ENCODE peak calls at places on chromosomes 7 and 10, in six cellular contexts. O is AG09309, W is dorsolateral prefrontal cortex, S is SK-N-SH, I is A549, C is GM12865. Y is an unnamed sample.

GRCh38 chr7:93232673-93233018 is 480 bp downstream of the VPS50 start:
- DNase-seq in O (no peak), C (peak; percentile 25), W (no peak), S (no peak), I (peak; percentile 14), Y (no peak)

GRCh38 chr7:35025391-35025870 is 11.9 kb downstream of the DPY19L1 start:
- DNase-seq in I (no peak), C (no peak), O (no peak), W (no peak), S (no peak), Y (no peak)

GRCh38 chr10:17910144-17910789 is 41.5 kb upstream of the SLC39A12 start:
- DNase-seq in I (peak; percentile 36), S (peak; percentile 38), W (peak; percentile 46), O (peak; percentile 21), C (peak; percentile 59), Y (peak; percentile 26)

GRCh38 chr7:1576521-1577253 is 6.9 kb upstream of the PSMG3 start:
- DNase-seq in I (no peak), W (no peak), S (no peak), C (no peak), O (no peak), Y (no peak)

GRCh38 chr10:127354255-127354654 is 157.9 kb upstream of the INSYN2A start:
- DNase-seq in S (no peak), C (no peak), I (no peak), W (no peak), O (no peak), Y (no peak)

GRCh38 chr10:106440767-106441166 is 723.7 kb downstream of the SORCS1 start:
- DNase-seq in C (no peak), I (no peak), W (no peak), O (no peak), S (no peak), Y (no peak)

GRCh38 chr7:151125459-151125834 is 39.2 kb downstream of the AGAP3 start:
- DNase-seq in C (no peak), S (no peak), O (no peak), W (no peak), I (no peak), Y (no peak)

GRCh38 chr10:17841055-17841454 is 31.9 kb downstream of the MRC1 start:
- DNase-seq in O (no peak), I (no peak), S (no peak), C (no peak), W (no peak), Y (no peak)

GRCh38 chr10:6445671-6446278 is 134.3 kb downstream of the PRKCQ start:
- DNase-seq in S (peak; percentile 38), C (peak; percentile 48), I (peak; percentile 25), O (peak; percentile 10), W (peak; percentile 86), Y (peak; percentile 58)

GRCh38 chr10:78972160-78972946 is 96.4 kb upstream of the ZMIZ1 start:
- DNase-seq in W (peak; percentile 86), O (no peak), C (no peak), I (peak; percentile 48), S (peak; percentile 78), Y (no peak)

GRCh38 chr7:158549834-158550700 is 37.6 kb downstream of the PTPRN2 start:
- DNase-seq in S (no peak), O (no peak), W (no peak), C (no peak), I (no peak), Y (no peak)

GRCh38 chr10:14184841-14185500 is 145.8 kb downstream of the FRMD4A start:
- DNase-seq in W (no peak), C (peak; percentile 92), I (no peak), O (no peak), S (no peak), Y (peak; percentile 61)

GRCh38 chr10:114962441-114962840 is 24.4 kb downstream of the TRUB1 start:
- DNase-seq in C (no peak), S (no peak), W (no peak), O (no peak), I (no peak), Y (no peak)

GRCh38 chr10:6255548-6256061 is 52.9 kb downstream of the PFKFB3 start:
- DNase-seq in W (no peak), C (no peak), I (no peak), O (no peak), S (no peak), Y (no peak)

GRCh38 chr10:59991661-59992060 is 85.3 kb upstream of the CCDC6 start:
- DNase-seq in I (peak; percentile 13), O (no peak), W (no peak), C (peak; percentile 47), S (no peak), Y (peak; percentile 14)

GRCh38 chr7:138887085-138887705 is 89.2 kb upstream of the ATP6V0A4 start:
- DNase-seq in I (no peak), O (no peak), S (no peak), W (no peak), C (no peak), Y (no peak)

GRCh38 chr7:8086239-8086638 is 117.6 kb downstream of the GLCCI1 start:
- DNase-seq in I (no peak), O (no peak), S (no peak), C (no peak), W (no peak), Y (no peak)

GRCh38 chr7:80316811-80317210 is 182.2 kb downstream of the GNAI1 start:
- DNase-seq in I (no peak), S (no peak), W (no peak), O (no peak), C (no peak), Y (no peak)

GRCh38 chr10:100965820-100966219 is 3.5 kb upstream of the SEMA4G start:
- DNase-seq in S (no peak), I (no peak), C (no peak), W (no peak), O (no peak), Y (no peak)

GRCh38 chr10:100963826-100964225 is 5.5 kb upstream of the SEMA4G start:
- DNase-seq in S (no peak), W (no peak), C (no peak), O (no peak), I (no peak), Y (no peak)

GRCh38 chr10:100962346-100963080 is 6.8 kb upstream of the SEMA4G start:
- DNase-seq in C (no peak), O (no peak), W (no peak), S (no peak), I (no peak), Y (no peak)

GRCh38 chr10:100960251-100960650 is 9.1 kb upstream of the SEMA4G start:
- DNase-seq in I (no peak), C (no peak), W (no peak), S (no peak), O (no peak), Y (no peak)
- TF ChIP-seq CTCF in I (no peak), C (no peak), W (no peak), S (no peak), O (no peak), Y (no peak)

DNA sequence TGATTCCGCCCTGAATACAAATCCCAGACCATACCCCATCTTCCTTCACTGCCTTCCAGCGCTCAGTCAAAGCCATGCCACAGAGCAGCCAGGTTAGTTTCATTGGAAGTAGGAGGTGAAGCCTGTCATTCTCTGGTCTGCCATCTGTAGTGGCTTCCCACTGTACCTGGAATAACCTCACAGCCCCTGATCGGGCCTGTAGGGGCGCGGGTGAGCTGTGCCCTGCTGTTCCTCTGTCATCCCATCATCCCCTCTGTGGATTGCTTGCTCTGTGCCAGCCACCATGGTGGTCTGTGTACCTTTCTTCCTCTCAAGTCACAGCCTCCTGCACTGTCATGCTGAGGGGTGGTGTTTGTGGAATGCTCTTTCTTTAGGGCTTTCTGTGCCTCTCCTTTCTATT is 155.1 kb downstream of the ZNF22 start:
- DNase-seq in C (no peak), W (no peak), I (peak; percentile 3), O (no peak), S (peak; percentile 15), Y (no peak)
- TF ChIP-seq CTCF in C (no peak), W (no peak), I (no peak), O (no peak), S (no peak), Y (no peak)

GRCh38 chr10:89465196-89465595 is 50.8 kb downstream of the IFIT5 start:
- DNase-seq in I (no peak), C (no peak), S (no peak), O (no peak), W (no peak), Y (no peak)

GRCh38 chr10:89469517-89469916 is 55.1 kb downstream of the IFIT5 start:
- DNase-seq in O (no peak), I (no peak), C (no peak), W (no peak), S (no peak), Y (no peak)

GRCh38 chr10:89468625-89469024 is 54.3 kb downstream of the IFIT5 start:
- DNase-seq in O (no peak), I (no peak), W (no peak), C (no peak), S (no peak), Y (no peak)

GRCh38 chr10:89463846-89464537 is 49.6 kb downstream of the IFIT5 start:
- DNase-seq in C (no peak), O (no peak), W (no peak), S (no peak), I (no peak), Y (no peak)

DNA sequence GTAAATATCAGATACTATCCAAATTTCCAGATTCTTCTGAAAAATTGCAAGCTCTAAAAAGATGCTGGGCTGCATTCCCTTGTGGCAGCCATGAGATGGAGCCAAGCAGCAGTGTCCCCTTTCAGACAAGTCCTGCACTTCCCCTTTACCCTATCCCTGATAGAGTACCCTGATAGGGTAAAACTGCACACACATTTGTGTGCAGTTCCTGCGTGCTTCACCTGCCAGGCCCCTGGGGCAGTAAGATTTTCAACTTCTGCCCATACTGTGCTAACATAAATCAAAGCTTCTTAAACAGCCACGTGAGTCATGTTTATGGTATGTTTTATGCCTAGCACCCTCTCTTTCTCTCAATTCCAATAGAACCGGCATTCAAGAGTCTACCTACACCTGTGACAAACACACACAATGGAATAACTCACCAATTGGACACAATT is 52.2 kb downstream of the IFIT5 start:
- DNase-seq in I (no peak), W (no peak), S (peak; percentile 23), C (peak; percentile 35), O (no peak), Y (no peak)
- TF ChIP-seq CTCF in I (peak; percentile 49), W (no peak), S (peak; percentile 68), C (peak; percentile 31), O (peak; percentile 67), Y (peak; percentile 40)

GRCh38 chr7:38398725-38399321 is 125.4 kb upstream of the TARP start:
- DNase-seq in S (peak; percentile 67), I (peak; percentile 25), C (peak; percentile 59), O (no peak), W (peak; percentile 47), Y (peak; percentile 53)
- TF ChIP-seq CTCF in S (peak; percentile 99), I (peak; percentile 90), C (peak; percentile 82), O (peak; percentile 93), W (peak; percentile 83), Y (peak; percentile 88)

Y was measured in GM10248.